ENCODE peak calls at places on chromosomes 1 and 21, in four cellular contexts. One of them, this sample, is unnamed.

GRCh38 chr1:183932412-183932811 is 105.1 kb downstream of the COLGALT2 start:
- DNase-seq in RWPE1: no peak
- DNase-seq in small intestine: no peak
- DNase-seq in smooth muscle cell of the brain vasculature: peak; percentile 78
- DNase-seq in this sample: no peak

GRCh38 chr1:117609471-117609911 is 3.6 kb downstream of the TENT5C start:
- DNase-seq in RWPE1: no peak
- DNase-seq in small intestine: no peak
- DNase-seq in smooth muscle cell of the brain vasculature: no peak
- DNase-seq in this sample: no peak

GRCh38 chr1:118960026-118960561 is 28.0 kb downstream of the TBX15 start:
- DNase-seq in RWPE1: no peak
- DNase-seq in small intestine: peak; percentile 24
- DNase-seq in smooth muscle cell of the brain vasculature: no peak
- DNase-seq in this sample: no peak

GRCh38 chr1:225996946-225997545 is 2.1 kb downstream of the SDE2 start:
- DNase-seq in RWPE1: no peak
- DNase-seq in small intestine: no peak
- DNase-seq in smooth muscle cell of the brain vasculature: no peak
- DNase-seq in this sample: no peak

GRCh38 chr1:89261926-89262540 is 10.6 kb downstream of the GBP5 start:
- DNase-seq in RWPE1: no peak
- DNase-seq in small intestine: no peak
- DNase-seq in smooth muscle cell of the brain vasculature: no peak
- DNase-seq in this sample: no peak

GRCh38 chr21:41972511-41973205 is 18.8 kb upstream of the C2CD2 start:
- DNase-seq in RWPE1: no peak
- DNase-seq in small intestine: no peak
- DNase-seq in smooth muscle cell of the brain vasculature: no peak
- DNase-seq in this sample: no peak

GRCh38 chr1:6599141-6599975 is 3.3 kb downstream of the KLHL21 start:
- DNase-seq in RWPE1: peak; percentile 80
- DNase-seq in small intestine: peak; percentile 39
- DNase-seq in smooth muscle cell of the brain vasculature: no peak
- DNase-seq in this sample: peak; percentile 92

GRCh38 chr1:211830055-211830329 is 571 bp downstream of the LPGAT1 start:
- DNase-seq in RWPE1: peak; percentile 25
- DNase-seq in small intestine: no peak
- DNase-seq in smooth muscle cell of the brain vasculature: no peak
- DNase-seq in this sample: no peak

GRCh38 chr1:39876136-39876535 is 7.2 kb downstream of the TRIT1 start:
- DNase-seq in RWPE1: no peak
- DNase-seq in small intestine: no peak
- DNase-seq in smooth muscle cell of the brain vasculature: no peak
- DNase-seq in this sample: no peak

GRCh38 chr1:151058682-151059341 is 610 bp downstream of the CDC42SE1 start:
- DNase-seq in RWPE1: peak; percentile 88
- DNase-seq in small intestine: peak; percentile 36
- DNase-seq in smooth muscle cell of the brain vasculature: no peak
- DNase-seq in this sample: peak; percentile 87

GRCh38 chr1:24659166-24659904 is 16.2 kb downstream of the SRRM1 start:
- DNase-seq in RWPE1: no peak
- DNase-seq in small intestine: no peak
- DNase-seq in smooth muscle cell of the brain vasculature: no peak
- DNase-seq in this sample: no peak

GRCh38 chr1:56917356-56917755 is 48.5 kb downstream of the C8B start:
- DNase-seq in RWPE1: no peak
- DNase-seq in small intestine: no peak
- DNase-seq in smooth muscle cell of the brain vasculature: no peak
- DNase-seq in this sample: no peak

GRCh38 chr1:163655565-163655964 is 333.8 kb downstream of the NUF2 start:
- DNase-seq in RWPE1: no peak
- DNase-seq in small intestine: no peak
- DNase-seq in smooth muscle cell of the brain vasculature: no peak
- DNase-seq in this sample: no peak

GRCh38 chr1:77406661-77407060 is 124.8 kb downstream of the AK5 start:
- DNase-seq in RWPE1: no peak
- DNase-seq in small intestine: no peak
- DNase-seq in smooth muscle cell of the brain vasculature: no peak
- DNase-seq in this sample: no peak

GRCh38 chr1:246801241-246802020 is 77.2 kb downstream of the SCCPDH start:
- DNase-seq in RWPE1: no peak
- DNase-seq in small intestine: peak; percentile 67
- DNase-seq in smooth muscle cell of the brain vasculature: no peak
- DNase-seq in this sample: no peak

GRCh38 chr1:113391643-113392271 is 1.4 kb downstream of the MAGI3 start:
- DNase-seq in RWPE1: peak; percentile 22
- DNase-seq in small intestine: peak; percentile 72
- DNase-seq in smooth muscle cell of the brain vasculature: no peak
- DNase-seq in this sample: peak; percentile 63

GRCh38 chr1:237070519-237070918 is 28.5 kb downstream of the RYR2 start:
- DNase-seq in RWPE1: no peak
- DNase-seq in small intestine: no peak
- DNase-seq in smooth muscle cell of the brain vasculature: no peak
- DNase-seq in this sample: no peak

GRCh38 chr1:82628887-82629286 is 828.2 kb downstream of the ADGRL2 start:
- DNase-seq in RWPE1: no peak
- DNase-seq in small intestine: no peak
- DNase-seq in smooth muscle cell of the brain vasculature: no peak
- DNase-seq in this sample: no peak

GRCh38 chr21:45041351-45041805 is 33.0 kb upstream of the ADARB1 start:
- DNase-seq in RWPE1: no peak
- DNase-seq in small intestine: no peak
- DNase-seq in smooth muscle cell of the brain vasculature: peak; percentile 75
- DNase-seq in this sample: no peak

GRCh38 chr1:154770897-154771594 is 99.0 kb downstream of the KCNN3 start:
- DNase-seq in RWPE1: no peak
- DNase-seq in small intestine: no peak
- DNase-seq in smooth muscle cell of the brain vasculature: no peak
- DNase-seq in this sample: peak; percentile 20

GRCh38 chr1:6538958-6539357 is 15.4 kb downstream of the NOL9 start:
- DNase-seq in RWPE1: no peak
- DNase-seq in small intestine: no peak
- DNase-seq in smooth muscle cell of the brain vasculature: no peak
- DNase-seq in this sample: no peak

GRCh38 chr1:112011231-112011630 is 21.8 kb upstream of the KCND3 start:
- DNase-seq in RWPE1: peak; percentile 26
- DNase-seq in small intestine: no peak
- DNase-seq in smooth muscle cell of the brain vasculature: no peak
- DNase-seq in this sample: peak; percentile 74

GRCh38 chr21:15293251-15293650 is 228.5 kb upstream of the NRIP1 start:
- DNase-seq in RWPE1: peak; percentile 63
- DNase-seq in small intestine: peak; percentile 25
- DNase-seq in smooth muscle cell of the brain vasculature: peak; percentile 65
- DNase-seq in this sample: peak; percentile 83

GRCh38 chr1:8373547-8374270 is 55.8 kb downstream of the SLC45A1 start:
- DNase-seq in RWPE1: peak; percentile 28
- DNase-seq in small intestine: peak; percentile 47
- DNase-seq in smooth muscle cell of the brain vasculature: no peak
- DNase-seq in this sample: peak; percentile 63

GRCh38 chr1:235136111-235136510 is 7.5 kb upstream of the TOMM20 start:
- DNase-seq in RWPE1: no peak
- DNase-seq in small intestine: no peak
- DNase-seq in smooth muscle cell of the brain vasculature: no peak
- DNase-seq in this sample: no peak

GRCh38 chr1:9607352-9607751 is 18.6 kb downstream of the TMEM201 start:
- DNase-seq in RWPE1: no peak
- DNase-seq in small intestine: no peak
- DNase-seq in smooth muscle cell of the brain vasculature: no peak
- DNase-seq in this sample: no peak

GRCh38 chr1:231757101-231757404 is 130.5 kb downstream of the DISC1 start:
- DNase-seq in RWPE1: no peak
- DNase-seq in small intestine: peak; percentile 2
- DNase-seq in smooth muscle cell of the brain vasculature: no peak
- DNase-seq in this sample: no peak

GRCh38 chr1:161531986-161532875 is 7.9 kb downstream of the HSPA6 start:
- DNase-seq in RWPE1: no peak
- DNase-seq in small intestine: no peak
- DNase-seq in smooth muscle cell of the brain vasculature: no peak
- DNase-seq in this sample: no peak

GRCh38 chr1:161139765-161140164 is 7.3 kb upstream of the DEDD start:
- DNase-seq in RWPE1: peak; percentile 64
- DNase-seq in small intestine: peak; percentile 56
- DNase-seq in smooth muscle cell of the brain vasculature: no peak
- DNase-seq in this sample: peak; percentile 27

GRCh38 chr1:223326776-223327175 is 37.2 kb downstream of the SUSD4 start:
- DNase-seq in RWPE1: no peak
- DNase-seq in small intestine: no peak
- DNase-seq in smooth muscle cell of the brain vasculature: no peak
- DNase-seq in this sample: peak; percentile 25